ENCODE peak calls at places on chromosome 1, in five cellular contexts. N is HCT116, U is aorta, R is A673, A is left ventricle myocardium inferior. O is an unnamed sample.

GRCh38 chr1:202056644-202057334 is 46.4 kb downstream of the ELF3 start:
- DNase-seq in N (peak; percentile 76), R (no peak), U (no peak), A (peak; percentile 72), O (peak; percentile 83)

GRCh38 chr1:14713077-14713476 is 114.6 kb downstream of the KAZN start:
- DNase-seq in R (peak; percentile 45), U (no peak), N (no peak), A (no peak), O (no peak)

GRCh38 chr1:179021873-179022272 is 3.8 kb upstream of the FAM20B start:
- DNase-seq in U (no peak), N (no peak), A (no peak), R (peak; percentile 11), O (peak; percentile 54)

GRCh38 chr1:58900401-58900800 is 116.6 kb upstream of the JUN start:
- DNase-seq in N (no peak), U (no peak), A (no peak), R (no peak), O (no peak)

GRCh38 chr1:3428899-3429298 is 25.6 kb upstream of the ARHGEF16 start:
- DNase-seq in A (no peak), N (no peak), R (no peak), U (no peak), O (no peak)

GRCh38 chr1:200206761-200207160 is 179.3 kb downstream of the NR5A2 start:
- DNase-seq in U (no peak), R (no peak), N (no peak), A (no peak), O (no peak)

GRCh38 chr1:26028490-26028980 is 7.0 kb downstream of the EXTL1 start:
- DNase-seq in A (no peak), R (no peak), U (no peak), N (no peak), O (no peak)

GRCh38 chr1:109993885-109994284 is 9.3 kb downstream of the AHCYL1 start:
- DNase-seq in N (no peak), U (no peak), R (no peak), A (no peak), O (no peak)

GRCh38 chr1:173410794-173411236 is 66.3 kb upstream of the PRDX6 start:
- DNase-seq in N (no peak), R (no peak), A (no peak), U (no peak), O (no peak)

GRCh38 chr1:242524571-242525359 is at the start of gene PLD5:
- DNase-seq in U (peak; percentile 79), A (no peak), N (no peak), R (peak; percentile 39), O (no peak)

GRCh38 chr1:116817582-116818064 is 63.4 kb downstream of the CD2 start:
- DNase-seq in U (no peak), N (peak; percentile 75), A (no peak), R (peak; percentile 60), O (peak; percentile 57)

GRCh38 chr1:58500036-58500435 is 46.5 kb downstream of the OMA1 start:
- DNase-seq in A (no peak), U (no peak), R (no peak), N (no peak), O (no peak)

GRCh38 chr1:92096317-92096716 is 16.2 kb downstream of the BTBD8 start:
- DNase-seq in A (no peak), U (no peak), N (no peak), R (no peak), O (no peak)

GRCh38 chr1:113861641-113862040 is 9.9 kb downstream of the PTPN22 start:
- DNase-seq in U (no peak), R (no peak), A (no peak), N (no peak), O (no peak)

GRCh38 chr1:88731475-88731874 is 47.4 kb downstream of the PKN2 start:
- DNase-seq in R (peak; percentile 53), N (no peak), A (no peak), U (no peak), O (no peak)

GRCh38 chr1:95408506-95409136 is 174.6 kb downstream of the RWDD3 start:
- DNase-seq in A (no peak), N (no peak), R (peak; percentile 8), U (no peak), O (no peak)

GRCh38 chr1:109371271-109371739 is 26.4 kb downstream of the SORT1 start:
- DNase-seq in N (no peak), U (no peak), A (no peak), R (no peak), O (no peak)

GRCh38 chr1:94120591-94120901 is 402 bp downstream of the ABCA4 start:
- DNase-seq in R (no peak), N (no peak), U (no peak), A (no peak), O (no peak)

GRCh38 chr1:96445296-96445695 is 276.3 kb upstream of the PTBP2 start:
- DNase-seq in A (no peak), U (no peak), R (no peak), N (no peak), O (no peak)

GRCh38 chr1:11174271-11174942 is 14.7 kb upstream of the ANGPTL7 start:
- DNase-seq in N (no peak), A (no peak), R (no peak), U (no peak), O (no peak)

GRCh38 chr1:113320272-113320671 is 70.0 kb upstream of the MAGI3 start:
- DNase-seq in N (no peak), U (no peak), A (no peak), R (no peak), O (no peak)

GRCh38 chr1:161792740-161793139 is 26.6 kb downstream of the ATF6 start:
- DNase-seq in R (peak; percentile 85), U (no peak), A (no peak), N (peak; percentile 49), O (no peak)

GRCh38 chr1:92792340-92792782 is 7.5 kb upstream of the EVI5 start:
- DNase-seq in R (peak; percentile 28), A (no peak), U (no peak), N (no peak), O (no peak)

GRCh38 chr1:8740034-8740449 is 77.4 kb downstream of the RERE start:
- DNase-seq in R (no peak), U (no peak), A (no peak), N (no peak), O (no peak)

GRCh38 chr1:241081473-241081872 is 275.5 kb downstream of the RGS7 start:
- DNase-seq in A (no peak), N (no peak), U (no peak), R (no peak), O (no peak)

GRCh38 chr1:222045816-222046215 is 303.9 kb upstream of the DUSP10 start:
- DNase-seq in A (no peak), U (no peak), N (no peak), R (no peak), O (no peak)

GRCh38 chr1:168762473-168762872 is 33.5 kb upstream of the DPT start:
- DNase-seq in U (no peak), A (no peak), R (no peak), N (no peak), O (no peak)

GRCh38 chr1:51558375-51558924 is 39.4 kb upstream of the EPS15 start:
- DNase-seq in R (no peak), A (no peak), U (no peak), N (no peak), O (no peak)

DNA sequence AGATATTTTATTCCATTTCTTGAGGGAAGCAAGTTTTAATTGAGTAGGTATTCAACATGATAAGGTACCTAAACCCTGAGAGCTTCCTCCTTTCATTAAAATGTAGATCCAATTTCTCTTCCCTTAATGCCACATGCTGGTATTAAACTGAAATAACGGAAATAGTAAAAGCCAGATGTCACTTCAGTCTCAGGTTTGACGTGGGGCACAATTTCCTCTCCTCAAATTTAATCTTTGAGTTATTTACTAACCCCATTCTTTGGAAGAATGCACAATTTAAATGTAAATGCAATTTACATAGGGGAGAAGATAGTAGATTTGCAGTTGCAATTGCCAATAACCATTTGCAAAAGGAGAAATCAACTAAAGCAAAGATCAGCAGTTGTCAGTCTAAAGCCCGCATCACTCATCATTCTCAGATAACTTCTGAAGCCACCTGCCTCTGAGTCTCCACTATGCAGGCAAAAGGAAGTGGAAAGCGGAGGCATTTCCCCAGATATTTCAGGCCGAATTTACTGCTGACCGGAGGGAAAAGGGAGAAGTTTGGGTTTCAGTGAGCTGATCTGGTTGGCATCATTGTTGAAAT is 2.1 kb upstream of the LEMD1 start:
- DNase-seq in U (no peak), N (no peak), A (no peak), R (peak; percentile 65), O (no peak)
- H3K27me3 ChIP-seq in U (no peaks in the 10 kb centered on the region), N (peaks cover 29% of the 10 kb centered on the region), A (no peaks in the 10 kb centered on the region), R (no peaks in the 10 kb centered on the region), O (no peaks in the 10 kb centered on the region)

DNA sequence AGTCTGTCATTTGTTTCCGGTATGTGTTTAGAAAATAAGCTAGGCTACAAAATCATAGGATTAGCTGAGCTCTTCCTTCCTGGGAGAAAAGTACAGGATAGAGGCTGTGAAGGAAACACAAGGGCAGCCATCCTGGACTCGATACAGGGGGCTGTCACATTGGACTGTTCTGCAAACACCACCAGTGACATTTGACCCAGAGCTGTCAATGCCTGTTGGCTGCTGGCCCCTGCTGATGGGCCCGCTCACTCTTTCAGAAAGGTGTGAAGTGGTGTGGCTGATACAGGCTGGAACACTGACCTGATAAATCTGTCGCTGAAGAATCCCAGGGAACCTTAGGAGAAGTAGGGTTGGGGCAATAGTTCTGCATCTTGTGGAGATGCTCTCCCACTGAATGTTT is 183.1 kb downstream of the RHOU start:
- DNase-seq in U (no peak), A (no peak), R (no peak), N (no peak), O (no peak)
- H3K9me3 ChIP-seq in U (no peaks in the 10 kb centered on the region), A (peaks cover 3% of the 10 kb centered on the region), R (no peaks in the 10 kb centered on the region), N (no peaks in the 10 kb centered on the region), O (no peaks in the 10 kb centered on the region)

GRCh38 chr1:27345272-27345671 is 3.5 kb downstream of the SYTL1 start:
- DNase-seq in A (no peak), U (no peak), R (no peak), N (no peak), O (no peak)

GRCh38 chr1:27343639-27344025 is 1.8 kb downstream of the SYTL1 start:
- DNase-seq in N (no peak), U (no peak), R (no peak), A (no peak), O (no peak)

GRCh38 chr1:27341525-27342252 is at the start of gene SYTL1:
- DNase-seq in A (no peak), U (no peak), R (peak; percentile 65), N (peak; percentile 63), O (peak; percentile 81)

GRCh38 chr1:27342778-27343638 is 1.2 kb downstream of the SYTL1 start:
- DNase-seq in A (no peak), R (no peak), U (no peak), N (no peak), O (peak; percentile 82)

GRCh38 chr1:27342391-27342777 is 562 bp downstream of the SYTL1 start:
- DNase-seq in R (no peak), N (no peak), U (no peak), A (no peak), O (no peak)
- H3K27ac ChIP-seq in R (peak overlapping the region; percentile 19), N (peak overlapping the region; percentile 95), U (no peak overlapping the region), A (no peak overlapping the region), O (peak overlapping the region; percentile 78)

GRCh38 chr1:79204774-79205173 is 198.2 kb upstream of the ADGRL4 start:
- DNase-seq in A (no peak), N (no peak), R (no peak), U (no peak), O (no peak)
- H3K27me3 ChIP-seq in A (no peaks in the 10 kb centered on the region), N (no peaks in the 10 kb centered on the region), R (no peaks in the 10 kb centered on the region), U (no peaks in the 10 kb centered on the region), O (no peaks in the 10 kb centered on the region)

DNA sequence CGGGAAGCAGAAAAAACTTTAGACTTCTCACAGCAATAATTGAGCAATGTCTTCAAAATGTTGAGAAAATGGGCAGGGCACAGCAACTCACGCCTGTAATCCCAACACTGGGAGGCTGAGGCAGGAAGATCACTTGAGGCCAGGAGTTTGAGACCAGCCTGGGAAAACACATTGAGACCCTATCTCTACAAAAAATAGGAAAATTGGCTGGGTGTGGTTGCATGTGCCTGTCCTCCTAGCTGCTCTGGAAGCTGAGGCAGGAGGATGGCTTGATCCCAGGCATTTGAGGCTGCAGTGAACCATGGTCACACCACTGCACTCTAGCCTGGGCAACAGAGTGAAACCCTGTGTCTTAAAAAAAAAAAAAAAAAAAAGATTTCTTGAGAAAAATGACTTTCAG is 7.8 kb upstream of the ZFP69 start:
- DNase-seq in N (no peak), A (no peak), U (no peak), R (no peak), O (no peak)
- H3K9me3 ChIP-seq in N (peaks cover 27% of the 10 kb centered on the region), A (peaks cover 94% of the 10 kb centered on the region), U (peaks cover 9% of the 10 kb centered on the region), R (peaks cover 80% of the 10 kb centered on the region), O (peaks cover 81% of the 10 kb centered on the region)